ENCODE peak calls at places on chromosome 10, in seven cellular contexts. W, K, O, T, Y, U and G are unnamed samples.

GRCh38 chr10:46255696-46256355 is 31.0 kb upstream of the ANTXRL start:
- DNase-seq in O (no peak), W (peak), K (peak), U (peak), Y (peak), T (peak), G (no peak)

GRCh38 chr10:557792-558328 is 131.6 kb downstream of the DIP2C start:
- DNase-seq in K (peak), Y (no peak), T (no peak), U (peak), W (no peak), O (no peak), G (no peak)

GRCh38 chr10:21424511-21424910 is 101.0 kb downstream of the SKIDA1 start:
- DNase-seq in W (no peak), T (no peak), Y (no peak), O (peak), U (no peak), K (no peak), G (peak)

GRCh38 chr10:119691726-119692125 is 34.1 kb upstream of the INPP5F start:
- DNase-seq in U (no peak), O (no peak), K (no peak), W (no peak), T (no peak), Y (no peak), G (no peak)

GRCh38 chr10:133122171-133122935 is 34.6 kb downstream of the ADGRA1 start:
- DNase-seq in W (peak), O (no peak), Y (no peak), U (no peak), K (no peak), T (no peak), G (no peak)

GRCh38 chr10:5975641-5976473 is 1.5 kb downstream of the IL15RA start:
- DNase-seq in O (no peak), U (peak), W (peak), K (no peak), T (peak), Y (peak), G (no peak)

GRCh38 chr10:133474833-133475734 is 21.3 kb downstream of the SCART1 start:
- DNase-seq in Y (no peak), O (no peak), T (no peak), K (no peak), W (no peak), U (peak), G (no peak)

GRCh38 chr10:47240173-47240572 is 59.8 kb upstream of the GDF10 start:
- DNase-seq in K (no peak), U (no peak), Y (no peak), W (no peak), T (no peak), O (no peak), G (no peak)

GRCh38 chr10:79905322-79906314 is 43.3 kb downstream of the SFTPD start:
- DNase-seq in Y (no peak), K (no peak), W (no peak), U (no peak), O (no peak), T (no peak), G (no peak)

GRCh38 chr10:17756557-17757208 is 4.7 kb downstream of the TMEM236 start:
- DNase-seq in K (no peak), Y (no peak), U (no peak), W (no peak), T (no peak), O (no peak), G (no peak)

GRCh38 chr10:47362199-47362598 is 14.0 kb downstream of the RBP3 start:
- DNase-seq in Y (no peak), O (no peak), T (no peak), K (no peak), W (no peak), U (no peak), G (no peak)

GRCh38 chr10:131195552-131196159 is 115.9 kb downstream of the TCERG1L start:
- DNase-seq in O (no peak), U (no peak), K (no peak), W (no peak), Y (peak), T (no peak), G (no peak)

GRCh38 chr10:132548106-132548823 is 10.7 kb downstream of the INPP5A start:
- DNase-seq in U (no peak), T (no peak), K (no peak), O (no peak), W (no peak), Y (no peak), G (no peak)

GRCh38 chr10:46055771-46056170 is 9.7 kb upstream of the MSMB start:
- DNase-seq in T (no peak), O (no peak), Y (no peak), U (no peak), K (no peak), W (no peak), G (no peak)

GRCh38 chr10:83764681-83765080 is 374.6 kb upstream of the GHITM start:
- DNase-seq in W (no peak), T (no peak), K (peak), U (no peak), Y (no peak), O (no peak), G (peak)

GRCh38 chr10:102669206-102670064 is 25.2 kb downstream of the TRIM8 start:
- DNase-seq in T (no peak), K (peak), Y (no peak), U (no peak), W (peak), O (no peak), G (no peak)

GRCh38 chr10:132296671-132297443 is 10.9 kb downstream of the STK32C start:
- DNase-seq in W (no peak), T (no peak), Y (no peak), K (no peak), U (no peak), O (no peak), G (no peak)

GRCh38 chr10:10500941-10501340 is 516.7 kb upstream of the CELF2 start:
- DNase-seq in K (no peak), Y (no peak), W (no peak), T (no peak), U (no peak), O (no peak), G (no peak)

GRCh38 chr10:33008499-33009243 is 50.6 kb upstream of the ITGB1 start:
- DNase-seq in K (peak), W (no peak), Y (peak), U (peak), O (peak), T (peak), G (no peak)

GRCh38 chr10:59708816-59709471 is 706 bp downstream of the SLC16A9 start:
- DNase-seq in U (no peak), T (no peak), O (no peak), K (peak), Y (peak), W (peak), G (no peak)

GRCh38 chr10:110006358-110007170 is 1.2 kb upstream of the ADD3 start:
- DNase-seq in T (no peak), K (no peak), O (no peak), U (peak), W (peak), Y (peak), G (no peak)

GRCh38 chr10:4686644-4686996 is 139.4 kb upstream of the AKR1E2 start:
- DNase-seq in K (no peak), O (no peak), W (no peak), T (no peak), U (no peak), Y (no peak), G (no peak)

GRCh38 chr10:43390791-43391190 is 18.2 kb downstream of the HNRNPF start:
- DNase-seq in Y (peak), K (peak), O (no peak), W (no peak), U (peak), T (no peak), G (no peak)

GRCh38 chr10:126646101-126646500 is 24.4 kb downstream of the C10orf90 start:
- DNase-seq in Y (no peak), T (no peak), W (no peak), U (no peak), O (no peak), K (no peak), G (no peak)

GRCh38 chr10:80144302-80145131 is 12.0 kb downstream of the PLAC9 start:
- DNase-seq in K (no peak), W (no peak), U (no peak), T (no peak), O (no peak), Y (no peak), G (no peak)

GRCh38 chr10:29392376-29393021 is 103.6 kb downstream of the LYZL1 start:
- DNase-seq in Y (peak), K (peak), O (no peak), W (no peak), T (no peak), U (no peak), G (no peak)

GRCh38 chr10:3067045-3067858 is at the start of gene PFKP:
- DNase-seq in W (no peak), K (peak), U (peak), O (no peak), Y (no peak), T (peak), G (no peak)

GRCh38 chr10:12971001-12971788 is 30.3 kb downstream of the CCDC3 start:
- DNase-seq in K (no peak), Y (no peak), U (no peak), T (no peak), O (no peak), W (no peak), G (no peak)